ENCODE peak calls at places on chromosomes 11 and 22, in four cellular contexts. H is fibroblast of lung, X is GM23338, B is heart left ventricle. O is an unnamed sample.

GRCh38 chr11:12829131-12829530 is 154.9 kb downstream of the TEAD1 start:
- DNase-seq in H (no peak), X (no peak), B (no peak), O (no peak)

GRCh38 chr22:16922076-16922475 is 85.9 kb downstream of the GAB4 start:
- DNase-seq in H (no peak), X (no peak), B (no peak), O (no peak)

GRCh38 chr22:47122441-47123000 is 360.1 kb downstream of the TBC1D22A start:
- DNase-seq in H (no peak), X (no peak), B (no peak), O (no peak)

GRCh38 chr11:95149659-95150294 is 60.1 kb downstream of the ENDOD1 start:
- DNase-seq in H (peak), X (peak), B (peak), O (peak)

GRCh38 chr11:64713031-64713780 is 9.8 kb downstream of the NRXN2 start:
- DNase-seq in H (peak), X (peak), B (no peak), O (peak)

GRCh38 chr11:17812286-17813187 is 78.0 kb downstream of the KCNC1 start:
- DNase-seq in H (no peak), X (no peak), B (no peak), O (no peak)

GRCh38 chr11:35235944-35236666 is 97.1 kb downstream of the CD44 start:
- DNase-seq in H (peak), X (no peak), B (no peak), O (no peak)

GRCh38 chr11:15093432-15093831 is 20.0 kb downstream of the CALCB start:
- DNase-seq in H (no peak), X (no peak), B (no peak), O (no peak)

GRCh38 chr11:23865341-23865975 is 631.4 kb upstream of the LUZP2 start:
- DNase-seq in H (peak), X (no peak), B (no peak), O (no peak)

GRCh38 chr11:116692318-116693106 is 80.3 kb downstream of the BUD13 start:
- DNase-seq in H (no peak), X (no peak), B (no peak), O (no peak)

GRCh38 chr11:105870521-105871113 is 151.4 kb downstream of the MSANTD4 start:
- DNase-seq in H (no peak), X (no peak), B (no peak), O (no peak)

GRCh38 chr22:31179345-31179744 is 19.4 kb downstream of the RNF185 start:
- DNase-seq in H (peak), X (no peak), B (no peak), O (peak)

GRCh38 chr11:84884836-84885235 is 742.3 kb downstream of the DLG2 start:
- DNase-seq in H (no peak), X (no peak), B (no peak), O (no peak)

GRCh38 chr11:72617080-72617744 is 57.0 kb downstream of the PDE2A start:
- DNase-seq in H (peak), X (no peak), B (peak), O (no peak)

GRCh38 chr22:29030618-29031235 is 30.9 kb downstream of the C22orf31 start:
- DNase-seq in H (peak), X (peak), B (peak), O (peak)

GRCh38 chr11:37449146-37449545 is 851.1 kb upstream of the RAG2 start:
- DNase-seq in H (peak), X (peak), B (no peak), O (no peak)

GRCh38 chr11:359181-359714 is 10.1 kb upstream of the B4GALNT4 start:
- DNase-seq in H (no peak), X (no peak), B (no peak), O (no peak)

GRCh38 chr11:19101803-19102520 is 15.0 kb upstream of the ZDHHC13 start:
- DNase-seq in H (peak), X (no peak), B (no peak), O (no peak)

GRCh38 chr11:79663012-79663411 is 222.2 kb upstream of the TENM4 start:
- DNase-seq in H (no peak), X (no peak), B (no peak), O (no peak)

GRCh38 chr11:128324051-128324481 is 263.3 kb downstream of the ETS1 start:
- DNase-seq in H (no peak), X (no peak), B (no peak), O (no peak)

GRCh38 chr11:47550288-47551052 is 2.5 kb downstream of the CELF1 start:
- DNase-seq in H (no peak), X (no peak), B (no peak), O (no peak)

GRCh38 chr11:128502736-128503135 is 84.6 kb downstream of the ETS1 start:
- DNase-seq in H (peak), X (no peak), B (no peak), O (no peak)

GRCh38 chr11:85132839-85133238 is 494.3 kb downstream of the DLG2 start:
- DNase-seq in H (peak), X (peak), B (no peak), O (peak)

GRCh38 chr22:32106930-32107329 is 52.2 kb downstream of the C22orf42 start:
- DNase-seq in H (peak), X (peak), B (no peak), O (peak)

GRCh38 chr11:113668255-113668654 is 37.9 kb downstream of the TMPRSS5 start:
- DNase-seq in H (peak), X (no peak), B (no peak), O (no peak)

GRCh38 chr22:35735622-35736021 is 17.9 kb downstream of the APOL5 start:
- DNase-seq in H (no peak), X (no peak), B (no peak), O (no peak)

GRCh38 chr11:84558085-84558905 is 1068.8 kb downstream of the DLG2 start:
- DNase-seq in H (peak), X (peak), B (no peak), O (peak)

GRCh38 chr22:36027579-36027959 is 1.1 kb downstream of the RBFOX2 start:
- DNase-seq in H (no peak), X (no peak), B (no peak), O (peak)

GRCh38 chr11:33329705-33330329 is 72.6 kb downstream of the HIPK3 start:
- DNase-seq in H (peak), X (peak), B (peak), O (peak)

GRCh38 chr11:74634537-74634936 is 42.2 kb downstream of the POLD3 start:
- DNase-seq in H (peak), X (peak), B (no peak), O (no peak)

GRCh38 chr11:116093481-116093880 is 589.3 kb upstream of the CADM1 start:
- DNase-seq in H (no peak), X (no peak), B (no peak), O (no peak)

GRCh38 chr11:63023851-63024648 is 8.4 kb upstream of the SLC22A8 start:
- DNase-seq in H (peak), X (peak), B (peak), O (peak)

GRCh38 chr11:63019506-63019905 is 3.9 kb upstream of the SLC22A8 start:
- DNase-seq in H (no peak), X (no peak), B (no peak), O (no peak)

GRCh38 chr11:63023415-63023814 is 7.8 kb upstream of the SLC22A8 start:
- DNase-seq in H (no peak), X (no peak), B (no peak), O (no peak)

GRCh38 chr11:63022422-63022821 is 6.8 kb upstream of the SLC22A8 start:
- DNase-seq in H (no peak), X (no peak), B (no peak), O (no peak)

GRCh38 chr11:63020671-63021255 is 5.1 kb upstream of the SLC22A8 start:
- DNase-seq in H (no peak), X (peak), B (no peak), O (peak)
- TF ChIP-seq CTCF in H (peak), X (peak), B (no peak), O (peak)

GRCh38 chr22:49312601-49313000 is 515.1 kb downstream of the BRD1 start:
- DNase-seq in H (no peak), X (no peak), B (no peak), O (no peak)

GRCh38 chr22:49321477-49322055 is 506.1 kb downstream of the BRD1 start:
- DNase-seq in H (no peak), X (no peak), B (no peak), O (no peak)

GRCh38 chr22:49320714-49321476 is 506.8 kb downstream of the BRD1 start:
- DNase-seq in H (no peak), X (no peak), B (no peak), O (no peak)

GRCh38 chr22:49322231-49322630 is 505.4 kb downstream of the BRD1 start:
- DNase-seq in H (no peak), X (no peak), B (no peak), O (no peak)

GRCh38 chr22:49317369-49317768 is 510.3 kb downstream of the BRD1 start:
- DNase-seq in H (no peak), X (no peak), B (no peak), O (no peak)
- TF ChIP-seq CTCF in H (no peak), X (peak), B (no peak), O (no peak)

DNA sequence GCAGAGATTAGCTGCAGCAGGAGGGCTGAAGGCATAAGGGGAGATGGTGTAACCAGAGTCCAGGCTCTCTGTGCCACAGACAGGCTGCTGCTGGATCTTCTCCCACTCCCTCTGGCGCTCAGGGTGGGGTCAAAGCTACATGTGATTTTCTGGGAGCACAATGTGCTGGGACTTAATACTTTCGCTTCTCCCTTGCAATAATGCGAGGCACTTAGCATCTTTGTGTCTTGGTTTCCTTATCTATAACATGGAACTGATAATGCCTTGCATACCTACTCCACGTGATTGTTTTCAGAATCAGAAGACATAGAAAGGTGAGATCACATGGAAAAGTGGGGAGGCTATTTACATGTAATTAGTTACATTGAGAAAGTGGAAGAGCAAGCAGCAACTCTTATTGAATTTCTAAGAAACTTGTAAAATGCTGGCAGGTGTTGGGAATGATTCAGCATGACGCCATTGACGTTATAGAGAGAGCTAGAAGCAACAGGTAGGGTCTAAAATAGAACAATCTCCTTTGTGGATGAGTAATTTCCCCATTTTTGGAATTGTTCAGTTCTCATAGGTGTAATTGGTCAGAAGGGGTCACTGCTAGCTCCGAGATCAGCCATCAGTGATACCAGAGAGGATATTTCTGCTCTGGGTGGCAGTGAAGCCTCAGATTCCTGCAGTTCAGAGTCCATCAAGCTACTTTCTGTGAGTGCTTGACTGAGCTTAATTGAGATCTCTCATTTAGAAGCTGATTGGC is 8.2 kb upstream of the OR9I1 start:
- DNase-seq in H (no peak), X (peak), B (no peak), O (no peak)
- TF ChIP-seq CTCF in H (no peak), X (no peak), B (no peak), O (no peak)

GRCh38 chr11:123628936-123629683 is 25.3 kb downstream of the SCN3B start:
- DNase-seq in H (peak), X (no peak), B (peak), O (no peak)
- TF ChIP-seq CTCF in H (no peak), X (no peak), B (no peak), O (no peak)

DNA sequence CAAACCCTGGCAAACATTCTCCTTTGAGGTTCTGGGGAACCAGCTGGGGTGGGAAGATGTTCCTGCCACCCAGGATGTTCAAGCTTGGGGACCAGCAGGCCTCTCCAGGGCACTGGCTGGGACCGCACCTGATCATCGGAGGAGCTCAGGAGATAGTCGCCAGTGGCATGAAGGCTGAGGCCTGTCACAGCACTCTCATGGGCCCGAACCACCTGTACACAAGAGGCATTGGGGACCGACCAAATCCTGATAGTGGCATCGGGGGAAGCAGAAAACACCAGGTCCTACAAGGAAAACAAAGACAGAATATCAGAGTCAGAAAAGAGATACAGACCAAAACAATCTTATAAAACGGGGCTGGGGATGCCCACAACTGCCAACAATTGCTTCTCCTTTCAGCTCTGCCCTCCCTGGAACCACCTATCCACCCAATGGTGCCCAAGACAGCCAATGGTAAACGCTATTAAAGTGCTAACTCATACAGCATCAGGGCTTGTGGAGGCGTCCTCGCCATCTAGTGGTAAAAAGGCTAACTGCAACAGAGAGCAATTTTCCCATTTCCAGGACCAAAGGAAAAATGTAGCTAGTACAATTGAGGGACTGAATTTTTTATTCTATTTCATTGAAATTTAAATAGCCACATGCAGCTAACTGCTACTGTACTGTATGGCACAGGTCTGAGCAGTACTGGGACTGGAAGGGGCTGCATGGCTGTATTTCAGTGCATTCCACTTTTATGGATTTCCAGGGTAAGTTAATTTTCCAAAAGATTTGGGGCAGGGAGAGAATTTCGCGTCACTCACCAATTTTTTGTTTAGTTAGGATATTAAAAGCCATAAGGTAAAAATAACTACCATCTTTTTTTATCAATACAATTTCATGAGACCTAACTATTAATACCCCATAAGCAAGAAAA is 7.1 kb downstream of the PRPF19 start:
- DNase-seq in H (peak), X (peak), B (no peak), O (peak)
- TF ChIP-seq CTCF in H (peak), X (peak), B (peak), O (peak)

GRCh38 chr22:24191381-24191841 is 10.1 kb downstream of the SUSD2 start:
- DNase-seq in H (no peak), X (no peak), B (no peak), O (no peak)

GRCh38 chr22:24191893-24192292 is 10.6 kb downstream of the SUSD2 start:
- DNase-seq in H (no peak), X (no peak), B (no peak), O (no peak)

GRCh38 chr22:24190159-24190540 is 8.9 kb downstream of the SUSD2 start:
- DNase-seq in H (no peak), X (no peak), B (no peak), O (no peak)

GRCh38 chr22:24189249-24190158 is 8.2 kb downstream of the SUSD2 start:
- DNase-seq in H (peak), X (peak), B (peak), O (peak)

DNA sequence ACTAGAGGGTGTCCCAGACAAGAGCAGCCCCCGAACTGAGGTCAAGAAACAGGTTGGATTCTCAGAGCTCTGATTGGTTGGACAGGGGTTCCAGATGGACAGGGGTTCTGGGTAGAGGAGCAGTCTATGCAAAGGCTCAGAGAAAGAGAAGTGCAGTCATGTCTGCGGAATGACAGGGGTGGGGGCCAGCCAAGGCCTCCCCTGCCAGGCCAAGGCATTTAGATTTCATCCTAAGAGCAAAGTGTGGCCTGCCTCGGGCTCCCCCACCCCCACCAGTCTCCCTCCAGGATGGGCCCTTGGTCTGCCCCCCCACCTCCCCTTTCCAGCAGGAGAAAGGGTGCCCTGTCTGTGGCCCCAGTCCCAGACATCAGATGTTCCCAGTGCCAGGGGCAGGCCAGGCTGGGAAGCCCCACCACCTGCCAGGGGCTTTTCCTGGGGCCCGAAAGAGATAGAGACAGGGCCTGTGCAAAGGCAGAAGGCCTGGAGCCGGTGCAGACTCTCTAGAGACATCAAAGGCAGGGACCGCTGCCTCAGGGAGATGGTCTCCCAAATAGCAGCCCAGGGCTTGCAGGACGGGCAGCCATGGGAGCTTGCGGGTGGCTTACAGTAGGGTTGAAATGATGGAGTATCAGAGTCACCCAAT is 9.4 kb downstream of the SUSD2 start:
- DNase-seq in H (no peak), X (no peak), B (no peak), O (no peak)
- TF ChIP-seq CTCF in H (no peak), X (no peak), B (no peak), O (no peak)

GRCh38 chr22:19289475-19290161 is 1.9 kb downstream of the CLTCL1 start:
- DNase-seq in H (peak), X (no peak), B (no peak), O (no peak)
- TF ChIP-seq CTCF in H (no peak), X (no peak), B (no peak), O (no peak)